ENCODE peak calls at places on chromosome 5, in four cellular contexts. J, Y, K and L are unnamed samples.

GRCh38 chr5:158958048-158958994 is 141.4 kb downstream of the EBF1 start:
- DNase-seq in Y (no peak), J (no peak), K (no peak), L (peak)

GRCh38 chr5:159814810-159815585 is 101.3 kb upstream of the ADRA1B start:
- DNase-seq in Y (no peak), J (no peak), K (no peak), L (no peak)

GRCh38 chr5:124395287-124395686 is 351.2 kb downstream of the ZNF608 start:
- DNase-seq in Y (no peak), K (peak), J (no peak), L (no peak)

GRCh38 chr5:124596595-124597388 is 149.6 kb downstream of the ZNF608 start:
- DNase-seq in J (peak), Y (peak), K (no peak), L (no peak)

GRCh38 chr5:92916036-92916435 is 665.0 kb downstream of the NR2F1-AS1 start:
- DNase-seq in J (no peak), K (no peak), Y (peak), L (no peak)

GRCh38 chr5:145587308-145588071 is 247.7 kb downstream of the PRELID2 start:
- DNase-seq in Y (peak), K (no peak), J (peak), L (no peak)

GRCh38 chr5:69369369-69370121 is at the start of the genes AK6, RAD17 and TAF9:
- DNase-seq in Y (peak), J (peak), K (peak), L (peak)

GRCh38 chr5:66987949-66988838 is 208.4 kb downstream of the CD180 start:
- DNase-seq in Y (peak), K (peak), J (peak), L (no peak)

GRCh38 chr5:173823721-173824567 is 64.2 kb upstream of the CPEB4 start:
- DNase-seq in J (no peak), K (no peak), Y (peak), L (no peak)

GRCh38 chr5:133285583-133286021 is 233.8 kb downstream of the HSPA4 start:
- DNase-seq in Y (no peak), J (no peak), K (no peak), L (no peak)

GRCh38 chr5:69238760-69239251 is 4.1 kb downstream of the CDK7 start:
- DNase-seq in J (no peak), K (no peak), Y (no peak), L (no peak)

GRCh38 chr5:135887447-135887864 is 8.2 kb downstream of the IL9 start:
- DNase-seq in J (peak), K (peak), Y (peak), L (peak)

GRCh38 chr5:174609116-174609515 is 115.3 kb upstream of the MSX2 start:
- DNase-seq in K (no peak), J (no peak), Y (no peak), L (no peak)

GRCh38 chr5:118553662-118554061 is 434.7 kb downstream of the DTWD2 start:
- DNase-seq in J (no peak), K (no peak), Y (no peak), L (no peak)

GRCh38 chr5:43036856-43037711 is 3.0 kb downstream of the ANXA2R start:
- DNase-seq in K (no peak), J (no peak), Y (no peak), L (no peak)

GRCh38 chr5:13003457-13003856 is 941.0 kb downstream of the DNAH5 start:
- DNase-seq in J (no peak), Y (no peak), K (no peak), L (no peak)

GRCh38 chr5:173618927-173619519 is 2.6 kb upstream of the BOD1 start:
- DNase-seq in Y (peak), J (peak), K (peak), L (peak)

GRCh38 chr5:90529939-90530677 is 724 bp upstream of the LYSMD3 start:
- DNase-seq in K (peak), J (peak), Y (peak), L (peak)

GRCh38 chr5:113267361-113267900 is 167.4 kb downstream of the TSSK1B start:
- DNase-seq in K (no peak), Y (no peak), J (no peak), L (no peak)

GRCh38 chr5:73823508-73823925 is 197.5 kb downstream of the ARHGEF28 start:
- DNase-seq in K (no peak), Y (peak), J (no peak), L (no peak)

GRCh38 chr5:18920966-18921365 is 1067.0 kb downstream of the CDH18 start:
- DNase-seq in J (peak), K (no peak), Y (no peak), L (no peak)

GRCh38 chr5:116084231-116084630 is 594 bp upstream of the COMMD10 start:
- DNase-seq in K (peak), J (peak), Y (no peak), L (no peak)

GRCh38 chr5:1058988-1059883 is 50.6 kb downstream of the NKD2 start:
- DNase-seq in K (peak), J (no peak), Y (no peak), L (no peak)

GRCh38 chr5:31645420-31646081 is 6.6 kb downstream of the PDZD2 start:
- DNase-seq in K (no peak), J (no peak), Y (no peak), L (no peak)

GRCh38 chr5:34586117-34586885 is 69.8 kb upstream of the RAI14 start:
- DNase-seq in K (no peak), J (peak), Y (peak), L (no peak)

GRCh38 chr5:115629903-115630302 is 4.1 kb upstream of the TMED7 start:
- DNase-seq in K (no peak), J (no peak), Y (no peak), L (no peak)

GRCh38 chr5:158698036-158698667 is 401.6 kb downstream of the EBF1 start:
- DNase-seq in Y (no peak), J (no peak), K (no peak), L (no peak)

GRCh38 chr5:132655821-132656773 is 1.9 kb upstream of the IL13 start:
- DNase-seq in K (peak), J (no peak), Y (no peak), L (no peak)

GRCh38 chr5:98651715-98652114 is 121.7 kb upstream of the RGMB start:
- DNase-seq in K (no peak), J (no peak), Y (no peak), L (no peak)

GRCh38 chr5:139658501-139658927 is 10.4 kb downstream of the CXXC5 start:
- DNase-seq in J (no peak), K (no peak), Y (no peak), L (no peak)

GRCh38 chr5:51382759-51383493 is at the start of gene ISL1:
- DNase-seq in K (peak), J (peak), Y (no peak), L (no peak)

GRCh38 chr5:178222292-178222691 is 10.3 kb downstream of the PHYKPL start:
- DNase-seq in J (no peak), K (no peak), Y (no peak), L (no peak)

GRCh38 chr5:67032921-67033664 is 163.5 kb downstream of the CD180 start:
- DNase-seq in J (no peak), Y (no peak), K (no peak), L (no peak)

GRCh38 chr5:60445427-60445826 is 254.5 kb downstream of the DEPDC1B start:
- DNase-seq in Y (no peak), J (no peak), K (no peak), L (no peak)

GRCh38 chr5:174644918-174645317 is 79.5 kb upstream of the MSX2 start:
- DNase-seq in J (no peak), Y (no peak), K (no peak), L (no peak)

GRCh38 chr5:149603210-149603609 is 21.9 kb downstream of the ARHGEF37 start:
- DNase-seq in Y (no peak), J (peak), K (no peak), L (no peak)

GRCh38 chr5:90886381-90886780 is 327.8 kb downstream of the ADGRV1 start:
- DNase-seq in J (no peak), Y (no peak), K (no peak), L (no peak)

GRCh38 chr5:56813302-56813701 is 2.0 kb upstream of the MAP3K1 start:
- DNase-seq in K (no peak), Y (no peak), J (no peak), L (no peak)

GRCh38 chr5:96431376-96432244 is 1.4 kb downstream of the PCSK1 start:
- DNase-seq in J (peak), Y (no peak), K (no peak), L (no peak)

DNA sequence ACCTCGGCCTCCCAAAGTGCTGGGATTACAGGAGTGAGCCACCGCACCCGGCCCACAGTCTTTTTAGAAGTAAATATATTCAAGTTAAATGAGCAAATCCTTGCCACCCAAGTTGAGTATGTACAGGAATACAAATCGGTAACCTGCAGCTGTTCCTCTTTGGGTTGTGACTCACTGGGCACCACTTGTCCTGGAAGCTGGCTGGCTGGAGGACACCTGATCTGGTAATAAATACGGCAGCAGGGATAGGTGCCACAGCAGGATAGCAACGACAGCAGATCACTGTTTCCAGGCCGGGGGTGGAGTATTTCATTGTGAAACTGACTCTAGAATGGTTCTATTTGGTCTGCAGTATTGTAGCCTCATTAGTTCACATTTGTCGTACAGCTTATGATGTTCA is 35.7 kb upstream of the SLC36A2 start:
- DNase-seq in K (no peak), J (no peak), Y (no peak), L (no peak)
- TF ChIP-seq NFIC in K (no peak), J (no peak), Y (no peak), L (no peak)

GRCh38 chr5:6900247-6900646 is 187.0 kb downstream of the TENT4A start:
- DNase-seq in K (no peak), J (no peak), Y (no peak), L (no peak)

GRCh38 chr5:6902094-6902493 is 188.9 kb downstream of the TENT4A start:
- DNase-seq in Y (no peak), J (no peak), K (no peak), L (no peak)

GRCh38 chr5:6902597-6902996 is 189.4 kb downstream of the TENT4A start:
- DNase-seq in Y (no peak), J (no peak), K (no peak), L (no peak)

GRCh38 chr5:6899215-6899614 is 186.0 kb downstream of the TENT4A start:
- DNase-seq in J (no peak), Y (no peak), K (no peak), L (no peak)

DNA sequence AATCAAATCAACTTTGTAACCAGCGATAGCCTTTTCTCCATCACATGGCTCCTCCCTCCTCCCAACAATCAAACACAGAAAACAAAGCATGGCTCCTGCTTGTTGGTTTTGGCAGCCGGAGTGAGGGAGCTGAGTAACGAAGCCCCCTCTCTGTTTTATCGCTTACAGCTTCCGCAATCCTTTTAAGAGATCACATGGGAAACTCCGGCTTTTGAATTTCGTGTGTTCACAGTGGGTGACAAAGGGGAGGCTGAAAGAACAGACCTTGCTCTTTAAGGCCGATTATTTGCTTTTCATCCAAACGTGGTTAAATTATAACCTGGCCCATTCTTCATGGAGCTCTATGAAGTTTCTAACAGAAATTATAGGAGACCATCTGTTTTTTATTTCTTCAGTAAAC is 187.6 kb downstream of the TENT4A start:
- DNase-seq in K (no peak), J (no peak), Y (peak), L (no peak)
- TF ChIP-seq NFIC in K (no peak), J (no peak), Y (peak), L (no peak)

GRCh38 chr5:179793470-179794139 is at the start of gene LTC4S:
- DNase-seq in Y (no peak), K (no peak), J (no peak), L (no peak)
- TF ChIP-seq NFIC in Y (no peak), K (no peak), J (no peak), L (no peak)

GRCh38 chr5:130965342-130965741 is 199.7 kb downstream of the HINT1 start:
- DNase-seq in K (no peak), J (no peak), Y (no peak), L (no peak)

GRCh38 chr5:130966990-130967389 is 198.1 kb downstream of the HINT1 start:
- DNase-seq in K (no peak), J (no peak), Y (no peak), L (no peak)

GRCh38 chr5:130964238-130965192 is 200.5 kb downstream of the HINT1 start:
- DNase-seq in J (no peak), Y (no peak), K (no peak), L (no peak)

GRCh38 chr5:130963798-130964197 is 201.3 kb downstream of the HINT1 start:
- DNase-seq in J (no peak), Y (no peak), K (no peak), L (no peak)
- TF ChIP-seq NFIC in J (no peak), Y (no peak), K (no peak), L (no peak)

DNA sequence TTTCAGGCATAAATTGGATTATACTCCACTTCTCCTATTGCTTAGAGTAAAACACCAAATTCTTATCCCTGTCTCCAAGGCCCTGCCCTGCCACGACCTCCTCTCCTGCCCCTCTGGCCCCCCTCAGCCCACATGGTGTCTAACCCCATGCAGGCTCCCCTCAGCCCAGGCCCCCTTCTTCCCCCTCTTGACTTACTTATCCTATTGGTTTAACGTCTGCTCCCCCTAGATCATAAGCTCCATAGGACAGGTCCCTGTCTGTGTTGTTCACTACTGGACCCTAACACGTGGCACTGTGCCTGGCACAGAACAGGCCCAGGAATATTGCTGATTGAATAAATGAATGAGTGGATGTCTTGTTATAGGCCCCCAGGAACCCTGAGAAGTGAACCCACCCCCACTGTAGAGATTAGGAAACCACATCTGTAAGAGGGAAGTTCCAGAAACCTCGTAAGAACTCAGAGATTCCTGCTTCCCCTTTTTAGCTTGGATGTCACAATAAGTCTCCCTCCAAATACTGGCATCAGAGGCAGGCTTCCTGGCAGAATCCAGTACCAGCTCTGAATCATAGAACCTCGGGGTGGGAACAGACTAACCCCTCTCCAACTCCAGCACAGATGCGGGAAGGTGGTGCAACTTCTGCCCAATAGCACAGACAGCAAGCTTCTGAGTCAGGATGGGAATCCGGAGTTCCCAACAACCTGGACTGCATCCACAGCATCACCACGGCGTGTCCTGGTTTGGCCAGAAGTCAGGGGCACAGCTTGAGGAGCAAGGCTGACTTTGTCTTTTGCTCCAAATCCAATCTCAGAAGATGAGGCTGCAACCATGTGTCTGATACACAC is 31.5 kb downstream of the HRH2 start:
- DNase-seq in K (no peak), Y (no peak), J (no peak), L (no peak)
- TF ChIP-seq NFIC in K (no peak), Y (no peak), J (no peak), L (no peak)

GRCh38 chr5:142547445-142548374 is 138.2 kb downstream of the FGF1 start:
- DNase-seq in K (no peak), Y (no peak), J (no peak), L (no peak)

GRCh38 chr5:142543951-142544753 is 141.7 kb downstream of the FGF1 start:
- DNase-seq in K (no peak), Y (no peak), J (no peak), L (no peak)

GRCh38 chr5:142545653-142546322 is 140.1 kb downstream of the FGF1 start:
- DNase-seq in K (no peak), Y (no peak), J (no peak), L (no peak)

GRCh38 chr5:142542906-142543305 is 143.0 kb downstream of the FGF1 start:
- DNase-seq in Y (no peak), J (no peak), K (no peak), L (no peak)

GRCh38 chr5:142544946-142545652 is 140.8 kb downstream of the FGF1 start:
- DNase-seq in Y (no peak), J (no peak), K (no peak), L (no peak)
- TF ChIP-seq NFIC in Y (no peak), J (no peak), K (no peak), L (no peak)